ENCODE peak calls at places on chromosomes 2 and 18, in four cellular contexts. S is right atrium auricular region, A is neuronal stem cell, X is endothelial cell of umbilical vein. I is an unnamed sample.

GRCh38 chr2:200310545-200310971 is 4.1 kb downstream of the SPATS2L start:
- DNase-seq in S (no peak), A (no peak), X (no peak), I (no peak)

GRCh38 chr2:112869258-112869842 is 32.8 kb upstream of the IL1B start:
- DNase-seq in S (peak; percentile 78), A (no peak), X (peak; percentile 64), I (peak; percentile 89)

GRCh38 chr2:220277445-220277960 is 650.1 kb downstream of the SLC4A3 start:
- DNase-seq in S (peak; percentile 79), A (no peak), X (no peak), I (peak; percentile 29)

GRCh38 chr2:7480431-7480830 is 563.2 kb downstream of the RNF144A start:
- DNase-seq in S (no peak), A (no peak), X (no peak), I (no peak)

GRCh38 chr2:136000502-136000901 is 15.1 kb upstream of the DARS1 start:
- DNase-seq in S (no peak), A (no peak), X (peak; percentile 23), I (no peak)

GRCh38 chr2:23381084-23381483 is 3.9 kb upstream of the KLHL29 start:
- DNase-seq in S (peak; percentile 76), A (no peak), X (peak; percentile 91), I (no peak)

GRCh38 chr2:219406861-219407230 is 11.3 kb upstream of the DES start:
- DNase-seq in S (no peak), A (no peak), X (no peak), I (peak; percentile 72)

GRCh38 chr18:7616661-7617060 is 49.5 kb downstream of the PTPRM start:
- DNase-seq in S (no peak), A (no peak), X (no peak), I (no peak)

GRCh38 chr18:22171839-22172582 is 2.6 kb downstream of the GATA6 start:
- DNase-seq in S (no peak), A (no peak), X (no peak), I (no peak)

GRCh38 chr2:29765711-29766110 is 155.7 kb downstream of the ALK start:
- DNase-seq in S (no peak), A (no peak), X (no peak), I (no peak)

GRCh38 chr2:201881382-201881720 is 75.0 kb downstream of the CDK15 start:
- DNase-seq in S (no peak), A (no peak), X (no peak), I (no peak)

GRCh38 chr2:37652199-37652640 is 19.2 kb downstream of the CDC42EP3 start:
- DNase-seq in S (no peak), A (no peak), X (peak; percentile 62), I (no peak)

GRCh38 chr2:187451510-187451909 is 3.5 kb upstream of the CALCRL start:
- DNase-seq in S (no peak), A (no peak), X (no peak), I (no peak)

GRCh38 chr2:67451086-67451832 is 54.1 kb downstream of the ETAA1 start:
- DNase-seq in S (no peak), A (no peak), X (peak; percentile 62), I (peak; percentile 45)

GRCh38 chr2:173327421-173327820 is 27.3 kb upstream of the CDCA7 start:
- DNase-seq in S (no peak), A (no peak), X (no peak), I (no peak)

GRCh38 chr2:173323371-173323770 is 31.3 kb upstream of the CDCA7 start:
- DNase-seq in S (no peak), A (no peak), X (no peak), I (no peak)

DNA sequence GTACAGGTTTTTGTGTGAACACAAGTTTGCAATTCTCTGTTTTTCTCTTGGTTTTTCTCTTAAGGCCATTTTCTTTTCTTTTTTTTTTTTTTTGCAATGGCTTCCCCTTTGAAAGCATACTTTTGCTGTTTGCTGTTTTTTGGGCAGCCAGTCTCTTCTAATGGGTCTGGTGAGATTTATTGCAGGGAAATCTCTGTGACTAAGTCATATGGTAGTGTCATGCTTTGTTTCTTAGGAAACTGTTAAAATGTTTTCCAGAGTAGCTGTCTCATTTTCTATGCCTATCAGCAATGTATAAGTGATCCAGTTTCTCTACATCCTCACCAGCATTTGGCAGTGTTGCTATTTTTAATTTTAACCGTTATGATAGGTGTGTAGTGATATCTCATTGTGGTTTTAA is 27.9 kb upstream of the CDCA7 start:
- DNase-seq in S (no peak), A (no peak), X (no peak), I (no peak)
- H3K9me3 ChIP-seq in S (peaks cover 45% of the 10 kb centered on the region), A (peaks cover 4% of the 10 kb centered on the region), X (no peaks in the 10 kb centered on the region), I (peaks cover 4% of the 10 kb centered on the region)

GRCh38 chr2:131126436-131126835 is 21.3 kb downstream of the PLEKHB2 start:
- DNase-seq in S (no peak), A (no peak), X (no peak), I (no peak)
- H3K27ac ChIP-seq in S (no peak overlapping the region), A (no peak overlapping the region), X (no peak overlapping the region), I (no peak overlapping the region)

GRCh38 chr2:222115296-222115695 is 183.5 kb downstream of the PAX3 start:
- DNase-seq in S (no peak), A (no peak), X (no peak), I (no peak)
- H3K9me3 ChIP-seq in S (no peaks in the 10 kb centered on the region), A (no peaks in the 10 kb centered on the region), X (peaks cover 2% of the 10 kb centered on the region), I (no peaks in the 10 kb centered on the region)

GRCh38 chr2:195319112-195319460 is 337.9 kb upstream of the SLC39A10 start:
- DNase-seq in S (no peak), A (no peak), X (no peak), I (peak; percentile 26)

GRCh38 chr2:195320416-195320973 is 336.5 kb upstream of the SLC39A10 start:
- DNase-seq in S (no peak), A (no peak), X (no peak), I (no peak)

GRCh38 chr2:195317533-195317932 is 339.5 kb upstream of the SLC39A10 start:
- DNase-seq in S (no peak), A (no peak), X (no peak), I (no peak)

GRCh38 chr2:195318440-195319111 is 338.4 kb upstream of the SLC39A10 start:
- DNase-seq in S (no peak), A (peak; percentile 36), X (peak; percentile 37), I (peak; percentile 64)

DNA sequence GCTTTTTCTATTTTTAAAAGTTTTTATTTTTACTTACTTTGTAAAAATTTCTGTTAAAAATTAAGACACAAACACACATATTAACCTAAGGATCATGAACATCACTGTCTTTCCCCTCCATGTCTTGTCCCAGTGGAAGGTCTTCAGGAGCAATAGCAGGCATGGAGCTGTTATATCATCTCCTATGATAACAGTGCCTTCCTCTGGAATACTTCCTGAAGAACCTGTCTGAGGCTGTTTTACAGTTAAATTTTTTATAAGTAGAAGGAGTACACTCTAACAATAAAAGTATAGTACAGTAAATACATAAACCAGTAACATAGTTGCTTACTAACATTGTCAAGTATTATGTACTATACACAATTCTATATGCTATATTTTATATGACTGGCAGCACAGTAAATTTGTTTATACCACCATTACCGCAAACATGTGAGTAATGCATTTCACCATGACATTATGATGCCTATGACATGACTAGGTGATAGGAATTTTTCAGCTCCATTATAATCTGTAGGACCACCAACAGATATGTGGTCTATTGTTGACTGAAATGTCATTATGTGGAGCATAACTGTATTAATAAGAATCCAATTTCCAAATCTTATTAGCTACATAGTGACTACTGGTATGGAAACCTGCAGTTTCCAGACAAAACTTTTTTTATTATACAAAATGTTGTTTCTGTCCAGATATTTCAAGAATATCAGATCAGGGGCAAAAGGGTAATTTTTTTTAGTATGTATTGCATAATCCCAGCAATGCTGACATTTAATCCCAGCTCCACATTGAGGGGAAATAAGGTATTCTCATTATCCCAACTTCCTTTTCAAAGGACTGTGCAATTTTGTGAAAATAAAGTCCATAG is 337.2 kb upstream of the SLC39A10 start:
- DNase-seq in S (no peak), A (no peak), X (no peak), I (no peak)
- H3K27ac ChIP-seq in S (no peak overlapping the region), A (no peak overlapping the region), X (no peak overlapping the region), I (no peak overlapping the region)

GRCh38 chr2:118846667-118847446 is 591 bp downstream of the EN1 start:
- DNase-seq in S (no peak), A (peak; percentile 36), X (no peak), I (no peak)
- H3K9me3 ChIP-seq in S (no peaks in the 10 kb centered on the region), A (peaks cover 2% of the 10 kb centered on the region), X (no peaks in the 10 kb centered on the region), I (no peaks in the 10 kb centered on the region)

GRCh38 chr2:96142217-96143113 is 2.8 kb downstream of the DUSP2 start:
- DNase-seq in S (no peak), A (no peak), X (no peak), I (no peak)

GRCh38 chr2:96145028-96145939 is at the start of gene DUSP2:
- DNase-seq in S (peak; percentile 78), A (peak; percentile 38), X (peak; percentile 56), I (peak; percentile 77)

GRCh38 chr2:96143231-96143847 is 1.9 kb downstream of the DUSP2 start:
- DNase-seq in S (no peak), A (no peak), X (no peak), I (no peak)

GRCh38 chr2:96144481-96145027 is 686 bp downstream of the DUSP2 start:
- DNase-seq in S (no peak), A (no peak), X (no peak), I (no peak)

DNA sequence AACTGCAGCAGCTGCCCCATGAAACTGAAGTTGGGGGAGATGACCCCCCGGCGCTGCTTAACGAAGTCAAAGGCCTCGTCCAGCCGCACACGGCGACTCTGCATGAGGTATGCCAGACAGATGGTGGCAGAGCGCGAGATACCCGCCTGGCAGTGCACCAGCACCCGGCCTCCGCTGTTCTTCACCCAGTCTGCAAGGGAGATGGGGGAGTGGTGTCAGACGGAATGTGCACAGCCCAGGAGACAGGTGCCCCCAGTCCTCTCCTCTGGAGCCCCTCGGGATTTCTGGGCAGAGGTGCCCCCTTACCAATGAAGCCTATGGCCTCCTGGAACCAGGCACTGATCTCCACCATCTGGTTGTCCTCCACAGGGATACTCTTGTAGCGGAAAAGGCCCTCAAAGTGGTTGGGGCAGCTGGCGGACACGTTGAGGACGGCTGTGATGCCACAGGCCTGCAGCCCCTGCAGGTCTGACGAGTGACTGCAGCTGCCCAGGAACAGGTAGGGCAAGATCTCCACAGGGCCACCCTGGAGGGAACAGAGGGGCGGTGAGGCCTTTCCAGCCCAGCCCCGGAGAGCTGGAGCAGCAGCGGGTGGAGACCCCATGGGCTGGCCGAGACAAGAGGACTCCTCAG is 1.3 kb downstream of the DUSP2 start:
- DNase-seq in S (no peak), A (no peak), X (no peak), I (no peak)
- H3K27ac ChIP-seq in S (no peak overlapping the region), A (no peak overlapping the region), X (no peak overlapping the region), I (no peak overlapping the region)

GRCh38 chr2:16322308-16323130 is 343.1 kb downstream of the CYRIA start:
- DNase-seq in S (no peak), A (no peak), X (no peak), I (no peak)
- H3K9me3 ChIP-seq in S (no peaks in the 10 kb centered on the region), A (no peaks in the 10 kb centered on the region), X (peaks cover 2% of the 10 kb centered on the region), I (no peaks in the 10 kb centered on the region)

GRCh38 chr2:226180485-226180884 is 619.1 kb downstream of the IRS1 start:
- DNase-seq in S (no peak), A (no peak), X (no peak), I (no peak)

GRCh38 chr2:226184540-226184939 is 615.1 kb downstream of the IRS1 start:
- DNase-seq in S (no peak), A (no peak), X (no peak), I (no peak)

GRCh38 chr2:226183033-226183432 is 616.6 kb downstream of the IRS1 start:
- DNase-seq in S (no peak), A (no peak), X (no peak), I (no peak)

GRCh38 chr2:226183550-226183949 is 616.1 kb downstream of the IRS1 start:
- DNase-seq in S (no peak), A (no peak), X (no peak), I (no peak)

GRCh38 chr2:226181909-226182308 is 617.7 kb downstream of the IRS1 start:
- DNase-seq in S (no peak), A (no peak), X (no peak), I (no peak)
- H3K27ac ChIP-seq in S (no peak overlapping the region), A (no peak overlapping the region), X (no peak overlapping the region), I (no peak overlapping the region)

I was measured in hepatocyte.